ENCODE peak calls at places on chromosomes 5 and 9, in six cellular contexts. R is PC-3, G is GM23338, U is neuronal stem cell, A is A549, D is astrocyte. C is an unnamed sample.

GRCh38 chr9:123615381-123615780 is 259.4 kb downstream of the CRB2 start:
- DNase-seq in U (no peak), R (no peak), A (no peak), G (no peak), D (no peak), C (no peak)

GRCh38 chr5:147658293-147658932 is 124.1 kb downstream of the JAKMIP2 start:
- DNase-seq in U (no peak), R (no peak), G (no peak), D (peak), A (no peak), C (no peak)

GRCh38 chr5:178078197-178078995 is 34.9 kb upstream of the N4BP3 start:
- DNase-seq in A (no peak), D (peak), U (no peak), R (peak), G (no peak), C (peak)

GRCh38 chr5:13339022-13339421 is 605.5 kb downstream of the DNAH5 start:
- DNase-seq in U (no peak), A (no peak), R (peak), D (no peak), G (no peak), C (no peak)

GRCh38 chr5:41510176-41510831 is at the start of gene PLCXD3:
- DNase-seq in D (no peak), U (peak), G (peak), R (peak), A (peak), C (no peak)

GRCh38 chr5:147743686-147744332 is 38.7 kb downstream of the JAKMIP2 start:
- DNase-seq in G (no peak), D (no peak), A (no peak), R (no peak), U (no peak), C (no peak)

GRCh38 chr5:181221792-181222629 is 1.1 kb upstream of the TRIM41 start:
- DNase-seq in D (peak), G (peak), A (peak), R (peak), U (peak), C (peak)

GRCh38 chr5:11607944-11608343 is 296.3 kb downstream of the CTNND2 start:
- DNase-seq in A (no peak), U (no peak), D (peak), G (no peak), R (no peak), C (no peak)

GRCh38 chr9:121741198-121741918 is 89.9 kb downstream of the DAB2IP start:
- DNase-seq in A (no peak), D (no peak), G (peak), U (no peak), R (no peak), C (peak)

GRCh38 chr9:99056876-99057664 is 47.8 kb upstream of the TGFBR1 start:
- DNase-seq in U (no peak), G (no peak), D (peak), R (peak), A (no peak), C (peak)

GRCh38 chr9:85401998-85402397 is 339.8 kb downstream of the AGTPBP1 start:
- DNase-seq in A (no peak), G (no peak), D (peak), U (no peak), R (peak), C (peak)

GRCh38 chr5:115179068-115179958 is 9.6 kb upstream of the TRIM36 start:
- DNase-seq in A (peak), U (peak), D (no peak), R (no peak), G (peak), C (no peak)

GRCh38 chr9:33619666-33620404 is 95.8 kb downstream of the ANKRD18B start:
- DNase-seq in D (peak), G (peak), R (peak), U (no peak), A (peak), C (peak)

GRCh38 chr9:132631280-132631679 is 38.5 kb downstream of the DDX31 start:
- DNase-seq in D (peak), U (no peak), G (no peak), A (no peak), R (peak), C (peak)

GRCh38 chr5:127398508-127398907 is 107.9 kb downstream of the MEGF10 start:
- DNase-seq in R (no peak), A (no peak), U (no peak), D (no peak), G (no peak), C (no peak)

GRCh38 chr5:68268363-68269130 is 53.0 kb downstream of the PIK3R1 start:
- DNase-seq in D (no peak), R (no peak), U (no peak), A (no peak), G (no peak), C (peak)

GRCh38 chr5:14444161-14444560 is 137.4 kb upstream of the OTULINL start:
- DNase-seq in U (no peak), R (no peak), G (no peak), A (no peak), D (no peak), C (no peak)

GRCh38 chr9:3756071-3756470 is 230.3 kb upstream of the RFX3 start:
- DNase-seq in D (no peak), G (peak), A (no peak), U (no peak), R (no peak), C (no peak)

GRCh38 chr9:21812415-21812814 is 10.0 kb downstream of the MTAP start:
- DNase-seq in D (peak), U (no peak), A (no peak), G (no peak), R (peak), C (peak)

GRCh38 chr5:95153581-95153980 is 131.3 kb downstream of the MCTP1 start:
- DNase-seq in G (no peak), R (no peak), D (no peak), U (no peak), A (no peak), C (no peak)

GRCh38 chr5:57653636-57654290 is 171.2 kb upstream of the ACTBL2 start:
- DNase-seq in U (no peak), D (no peak), A (no peak), G (no peak), R (no peak), C (no peak)

GRCh38 chr5:80569961-80570786 is at the start of gene ANKRD34B:
- DNase-seq in D (no peak), U (peak), G (peak), A (peak), R (no peak), C (peak)

GRCh38 chr5:171826132-171826531 is 40.5 kb downstream of the SMIM23 start:
- DNase-seq in G (no peak), D (peak), R (peak), U (no peak), A (no peak), C (no peak)

GRCh38 chr5:71460693-71461092 is 5.2 kb downstream of the BDP1 start:
- DNase-seq in G (no peak), A (no peak), D (no peak), R (no peak), U (no peak), C (no peak)

GRCh38 chr5:64594601-64595518 is 89.0 kb downstream of the RGS7BP start:
- DNase-seq in D (no peak), A (peak), R (peak), U (peak), G (peak), C (no peak)

GRCh38 chr5:117133198-117133597 is 558.6 kb upstream of the SEMA6A start:
- DNase-seq in G (no peak), R (no peak), D (no peak), U (no peak), A (no peak), C (no peak)

GRCh38 chr5:67375606-67376005 is 179.0 kb upstream of the CD180 start:
- DNase-seq in U (no peak), R (no peak), G (no peak), D (no peak), A (no peak), C (no peak)

GRCh38 chr9:33329117-33329563 is 38.8 kb downstream of the NFX1 start:
- DNase-seq in U (no peak), A (peak), G (no peak), R (peak), D (peak), C (peak)

GRCh38 chr5:94745786-94746730 is 127.6 kb downstream of the SLF1 start:
- DNase-seq in R (peak), U (no peak), G (no peak), D (peak), A (no peak), C (peak)

GRCh38 chr5:125612356-125613149 is 810.7 kb upstream of the GRAMD2B start:
- DNase-seq in U (no peak), D (no peak), G (no peak), R (no peak), A (no peak), C (no peak)

GRCh38 chr9:115369322-115369957 is 251.5 kb upstream of the TNC start:
- DNase-seq in A (no peak), G (no peak), D (peak), U (no peak), R (no peak), C (peak)

GRCh38 chr9:126953089-126953809 is 38.7 kb downstream of the RALGPS1 start:
- DNase-seq in G (no peak), R (no peak), D (peak), A (no peak), U (no peak), C (no peak)

GRCh38 chr9:6096821-6097220 is 81.4 kb upstream of the RANBP6 start:
- DNase-seq in G (no peak), D (peak), A (no peak), R (peak), U (no peak), C (peak)

GRCh38 chr9:129606161-129607025 is 14.5 kb downstream of the C9orf50 start:
- DNase-seq in D (no peak), A (no peak), R (no peak), U (no peak), G (no peak), C (no peak)

GRCh38 chr5:141951341-141951781 is 6.6 kb downstream of the PCDH12 start:
- DNase-seq in A (peak), G (peak), D (no peak), R (peak), U (no peak), C (no peak)

GRCh38 chr5:178338750-178339144 is 106.1 kb upstream of the PHYKPL start:
- DNase-seq in R (no peak), G (no peak), A (no peak), D (no peak), U (no peak), C (peak)

DNA sequence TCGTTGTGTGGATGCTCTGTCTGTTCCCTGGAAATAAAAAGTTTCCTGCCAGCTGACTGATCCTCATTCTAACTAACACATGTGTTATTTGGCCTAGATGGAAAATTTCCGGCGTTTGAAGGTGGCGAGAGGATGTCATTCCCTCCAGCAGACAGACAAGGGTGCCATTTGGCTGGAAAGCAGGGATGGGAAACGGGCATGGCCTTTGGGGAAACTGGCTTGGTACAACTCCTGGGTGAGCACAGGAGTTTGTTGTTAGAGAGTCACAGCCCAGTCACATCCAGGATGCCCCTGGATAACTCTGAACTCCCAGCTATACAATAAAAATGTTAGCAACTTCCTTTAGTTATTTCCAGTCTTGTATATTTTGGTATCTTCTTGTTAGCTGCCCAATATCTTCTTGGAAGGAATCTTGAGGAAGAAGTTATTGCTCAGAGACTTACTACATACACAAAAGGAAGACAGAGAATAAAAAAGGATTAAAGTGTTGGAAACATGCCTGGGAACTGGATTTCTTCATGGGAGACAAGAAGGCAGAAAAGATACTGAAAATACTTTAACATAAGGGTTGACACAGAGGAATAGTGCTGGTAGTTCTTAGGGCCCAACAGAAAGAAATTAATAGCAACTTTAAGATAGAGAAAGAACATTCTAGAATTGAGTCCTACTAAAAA is 41.9 kb downstream of the TEK start:
- DNase-seq in G (no peak), U (no peak), A (no peak), R (no peak), D (peak), C (no peak)
- H3K27ac ChIP-seq in G (no peak), U (no peak), A (no peak), R (no peak), D (no peak), C (no peak)

DNA sequence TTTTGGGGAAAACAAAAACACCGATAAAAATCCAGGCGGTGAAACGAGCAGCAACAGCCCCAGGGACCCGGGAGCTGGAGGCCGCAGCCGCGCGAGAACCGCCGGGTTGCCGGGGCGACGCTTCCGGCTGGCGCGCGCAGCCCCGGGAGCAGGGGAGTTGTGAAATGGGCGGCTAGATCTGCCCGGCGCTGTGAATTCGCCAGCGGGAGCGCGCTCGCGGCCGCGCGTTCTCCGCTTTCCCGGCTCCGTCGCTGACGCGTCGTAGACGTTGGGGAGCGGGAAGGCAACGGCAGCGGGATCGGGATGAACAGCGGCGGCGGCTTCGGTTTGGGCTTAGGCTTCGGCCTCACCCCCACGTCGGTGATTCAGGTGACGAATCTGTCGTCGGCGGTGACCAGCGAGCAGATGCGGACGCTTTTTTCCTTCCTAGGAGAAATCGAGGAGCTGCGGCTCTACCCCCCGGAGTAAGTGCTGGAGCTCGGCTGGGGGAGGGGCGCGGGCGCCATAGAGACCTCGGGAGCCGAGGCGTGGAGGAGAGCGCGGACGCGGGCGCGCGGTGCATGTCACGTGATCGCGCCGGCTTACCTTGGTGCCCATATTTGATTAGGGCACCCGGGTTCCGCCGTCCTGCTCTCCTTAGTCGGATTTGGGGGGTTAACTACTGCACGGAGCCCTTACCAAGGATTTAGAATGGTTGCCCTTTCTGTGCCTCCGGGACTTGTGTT is at the start of gene SREK1:
- DNase-seq in D (peak), R (peak), G (peak), A (peak), U (peak), C (peak)
- H3K4me2 ChIP-seq in D (peak), R (peak), G (peak), A (peak), U (peak), C (peak)

DNA sequence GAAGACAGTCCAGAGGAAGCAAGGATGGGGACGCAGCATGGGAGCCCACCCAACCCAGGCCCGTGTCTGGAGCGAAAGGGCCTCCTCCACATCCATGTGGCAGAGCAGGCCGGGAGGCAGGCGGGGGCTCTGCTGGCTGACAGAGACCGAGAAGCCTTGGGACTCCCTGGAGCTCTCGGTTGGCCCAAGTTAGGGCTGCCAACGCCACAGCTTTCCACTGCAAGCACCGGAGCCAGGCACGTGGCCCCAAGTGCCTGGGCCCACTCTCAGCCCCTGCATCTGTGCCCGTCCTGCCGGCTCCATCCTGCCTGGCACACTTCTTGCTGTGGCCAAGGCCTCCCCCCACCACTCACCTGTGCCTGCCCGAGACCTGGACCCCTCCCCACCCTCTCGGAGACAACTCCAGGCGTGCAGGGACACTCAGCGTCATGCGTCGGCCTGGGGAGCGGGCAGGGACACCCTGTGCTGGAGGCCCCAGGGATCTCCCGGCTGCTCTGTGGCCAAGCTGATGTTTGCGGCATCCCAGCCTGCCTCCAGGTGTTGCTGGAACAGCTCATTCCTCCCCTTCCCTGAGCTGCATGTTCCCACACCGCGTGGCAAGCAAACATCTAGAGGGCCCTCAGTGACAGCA is 31.5 kb downstream of the SLC6A3 start:
- DNase-seq in A (no peak), U (no peak), R (no peak), D (no peak), G (peak), C (no peak)
- H3K27ac ChIP-seq in A (no peak), U (no peak), R (no peak), D (no peak), G (no peak), C (no peak)

GRCh38 chr5:132812949-132813598 is at the start of gene SOWAHA:
- DNase-seq in U (no peak), D (no peak), G (peak), R (no peak), A (peak), C (no peak)
- H3K4me2 ChIP-seq in U (peak), D (peak), G (peak), R (peak), A (peak), C (peak)

DNA sequence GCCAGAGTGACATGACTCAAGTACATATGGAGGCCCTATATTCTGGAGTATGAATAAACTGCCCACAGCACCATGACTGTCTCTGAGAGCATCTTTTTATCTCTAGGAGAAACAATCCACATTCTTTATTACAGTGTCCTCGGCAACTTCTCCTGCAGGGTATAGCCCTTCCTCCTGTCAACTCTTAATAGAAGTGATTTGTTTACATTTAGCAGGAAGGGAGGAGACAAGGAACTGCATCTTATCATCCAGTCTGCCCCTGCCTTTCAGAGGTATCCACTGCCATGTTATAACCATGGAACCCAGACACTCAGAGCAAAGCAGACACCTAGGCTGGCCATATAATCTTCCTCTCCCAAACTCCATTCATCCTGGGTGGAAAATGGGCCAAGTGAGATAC is 620.4 kb upstream of the KLF4 start:
- DNase-seq in G (no peak), A (no peak), D (no peak), U (no peak), R (no peak), C (no peak)
- H3K27ac ChIP-seq in G (no peak), A (no peak), D (no peak), U (no peak), R (no peak), C (no peak)

DNA sequence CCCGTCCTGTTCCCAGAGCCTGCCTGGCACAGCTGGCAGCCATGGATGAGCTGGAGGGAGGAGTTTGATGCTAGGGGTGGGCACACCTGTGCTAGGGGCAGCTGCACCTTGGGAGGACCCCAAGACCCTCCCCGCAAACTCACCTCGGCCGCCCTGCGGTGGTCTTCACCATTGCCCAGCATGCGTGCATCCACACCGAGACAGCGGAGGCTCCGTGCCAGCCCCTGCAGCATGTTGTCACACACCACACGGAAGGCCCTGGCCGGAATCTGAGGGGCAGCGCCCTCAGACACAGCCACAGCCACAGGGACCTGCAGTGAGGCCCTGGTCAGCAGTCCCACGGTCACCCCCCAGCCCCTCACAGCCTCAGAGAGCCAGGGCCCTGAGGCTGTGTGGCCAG is 45.9 kb upstream of the NRARP start:
- DNase-seq in A (no peak), R (no peak), U (no peak), D (no peak), G (no peak), C (no peak)
- H3K4me2 ChIP-seq in A (no peak), R (no peak), U (no peak), D (no peak), G (no peak), C (no peak)

GRCh38 chr5:135139397-135140134 is 105.5 kb upstream of the PITX1 start:
- DNase-seq in U (no peak), G (no peak), A (peak), R (peak), D (peak), C (peak)
- H3K27ac ChIP-seq in U (no peak), G (no peak), A (peak), R (peak), D (no peak), C (peak)

DNA sequence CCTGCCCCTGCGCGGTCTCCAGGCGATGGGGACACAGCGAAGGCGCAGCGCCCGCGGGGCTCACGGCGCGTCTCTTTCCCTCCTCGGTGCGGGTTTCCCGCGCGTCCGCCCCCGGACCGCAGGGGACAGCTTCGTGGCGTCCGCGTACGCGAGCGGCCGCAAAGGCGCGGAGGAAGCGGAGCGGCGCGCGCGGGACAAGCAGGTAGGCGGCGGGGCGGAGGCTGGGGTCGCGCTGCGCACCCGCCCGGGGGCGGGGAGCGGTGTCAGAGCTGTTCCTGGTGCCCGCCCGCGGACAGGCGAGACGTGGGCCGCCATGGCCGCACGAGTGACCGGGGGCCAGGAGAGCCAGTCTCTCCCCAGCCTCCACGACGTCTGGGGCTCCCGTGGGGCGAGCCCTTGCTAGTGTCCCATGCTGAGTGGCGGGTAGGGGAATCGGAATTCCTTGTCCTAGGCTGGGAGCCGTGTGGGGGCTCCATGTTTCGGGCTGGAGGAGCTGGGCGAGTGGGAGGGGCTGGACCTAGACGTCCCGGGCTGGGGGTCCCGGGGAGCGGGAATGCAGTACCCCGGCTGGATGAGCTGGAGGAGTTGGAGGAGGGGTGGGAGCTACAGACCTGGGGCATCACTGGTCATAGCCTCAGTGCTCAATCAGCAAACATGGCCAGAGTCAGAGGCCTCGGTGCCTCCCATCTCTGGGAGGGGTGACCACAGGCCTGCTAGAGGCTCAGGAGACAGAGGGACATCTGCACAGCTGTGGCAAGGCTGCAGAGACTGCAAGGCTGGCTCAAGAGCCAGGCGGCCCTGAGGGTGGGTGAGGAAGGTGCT is 968 bp downstream of the NKD2 start:
- DNase-seq in A (no peak), D (no peak), U (no peak), R (no peak), G (no peak), C (no peak)
- H3K4me2 ChIP-seq in A (peak), D (no peak), U (peak), R (peak), G (peak), C (peak)

C was measured in mammary epithelial cell.